ENCODE peak calls at places on chromosomes 6 and 20, in four cellular contexts. R is H1, S is GM12878, Y is K562. C is an unnamed sample.

GRCh38 chr20:48972816-48973215 is 51.3 kb downstream of the ARFGEF2 start:
- DNase-seq in R (no peak), Y (no peak), S (no peak), C (no peak)

GRCh38 chr6:50007821-50008220 is 14.0 kb downstream of the DEFB110 start:
- DNase-seq in R (no peak), Y (no peak), S (no peak), C (no peak)

GRCh38 chr6:129141499-129141898 is 258.6 kb downstream of the LAMA2 start:
- DNase-seq in Y (no peak), S (no peak), R (no peak), C (no peak)

GRCh38 chr20:54475334-54476287 is at the start of gene DOK5:
- DNase-seq in S (no peak), R (peak), Y (no peak), C (no peak)

GRCh38 chr6:2598867-2599266 is 151.9 kb downstream of the MYLK4 start:
- DNase-seq in Y (no peak), S (no peak), R (no peak), C (no peak)

GRCh38 chr6:160520043-160520904 is 143.8 kb downstream of the LPA start:
- DNase-seq in R (peak), S (no peak), Y (peak), C (peak)

GRCh38 chr6:46491789-46492547 is 719 bp upstream of the RCAN2 start:
- DNase-seq in Y (peak), R (peak), S (no peak), C (peak)

GRCh38 chr6:109347779-109348178 is 34.5 kb downstream of the CD164 start:
- DNase-seq in Y (no peak), S (no peak), R (no peak), C (peak)

GRCh38 chr20:25320035-25320800 is 70.4 kb downstream of the ABHD12 start:
- DNase-seq in R (no peak), Y (no peak), S (no peak), C (no peak)

GRCh38 chr6:112951829-112952228 is 604.7 kb downstream of the RFPL4B start:
- DNase-seq in S (no peak), R (no peak), Y (peak), C (no peak)

GRCh38 chr6:112957526-112957916 is 610.4 kb downstream of the RFPL4B start:
- DNase-seq in R (no peak), S (no peak), Y (peak), C (no peak)

DNA sequence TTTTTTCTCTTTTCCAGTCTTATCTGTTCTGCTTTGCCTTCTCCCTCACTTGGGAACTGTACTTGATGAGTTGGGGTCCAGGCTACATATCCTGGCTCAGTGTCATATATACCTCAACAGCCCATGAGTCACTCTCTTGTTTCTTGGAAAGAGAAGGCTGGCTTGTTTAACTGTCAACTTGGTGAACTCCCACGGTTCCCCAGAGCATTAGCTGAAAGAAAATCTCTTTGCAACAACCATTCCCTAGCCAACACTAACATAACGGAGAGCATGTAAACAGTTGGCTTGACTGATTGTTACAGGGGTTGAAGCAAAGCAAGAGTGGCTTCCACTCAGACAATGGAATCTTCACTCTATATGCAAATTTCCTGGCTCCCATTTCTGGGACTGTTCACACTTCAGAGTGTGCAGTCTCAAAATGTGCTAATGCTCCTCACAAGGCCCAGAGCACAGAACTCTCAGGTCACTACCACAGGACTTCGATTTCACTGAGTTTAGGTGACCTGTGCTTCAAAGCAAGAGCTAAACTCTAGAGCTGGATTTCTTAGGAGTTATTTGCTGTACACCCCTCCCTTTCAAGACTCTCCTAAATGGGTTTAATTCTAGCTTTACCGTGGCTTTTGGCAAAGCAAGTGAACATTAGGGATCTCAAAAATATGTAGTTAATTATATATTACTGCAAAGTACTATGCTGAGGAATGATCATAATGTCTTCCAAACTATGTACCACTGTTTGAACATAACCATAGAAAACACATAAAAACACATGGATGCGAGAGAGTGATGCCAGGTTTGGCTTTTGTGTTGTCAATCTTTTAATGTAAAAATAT is 609.8 kb downstream of the RFPL4B start:
- DNase-seq in Y (peak), S (no peak), R (no peak), C (no peak)
- TF ChIP-seq CBX5 in Y (no peak), S (no peak), R (no peak), C (no peak)

GRCh38 chr6:163460307-163460782 is 45.8 kb downstream of the QKI start:
- DNase-seq in Y (no peak), S (peak), R (no peak), C (no peak)
- TF ChIP-seq CBX5 in Y (no peak), S (no peak), R (no peak), C (no peak)

GRCh38 chr20:63968928-63969760 is 586 bp downstream of the ZNF512B start:
- DNase-seq in Y (peak), R (peak), S (no peak), C (peak)
- TF ChIP-seq CBX5 in Y (no peak), R (no peak), S (no peak), C (no peak)

DNA sequence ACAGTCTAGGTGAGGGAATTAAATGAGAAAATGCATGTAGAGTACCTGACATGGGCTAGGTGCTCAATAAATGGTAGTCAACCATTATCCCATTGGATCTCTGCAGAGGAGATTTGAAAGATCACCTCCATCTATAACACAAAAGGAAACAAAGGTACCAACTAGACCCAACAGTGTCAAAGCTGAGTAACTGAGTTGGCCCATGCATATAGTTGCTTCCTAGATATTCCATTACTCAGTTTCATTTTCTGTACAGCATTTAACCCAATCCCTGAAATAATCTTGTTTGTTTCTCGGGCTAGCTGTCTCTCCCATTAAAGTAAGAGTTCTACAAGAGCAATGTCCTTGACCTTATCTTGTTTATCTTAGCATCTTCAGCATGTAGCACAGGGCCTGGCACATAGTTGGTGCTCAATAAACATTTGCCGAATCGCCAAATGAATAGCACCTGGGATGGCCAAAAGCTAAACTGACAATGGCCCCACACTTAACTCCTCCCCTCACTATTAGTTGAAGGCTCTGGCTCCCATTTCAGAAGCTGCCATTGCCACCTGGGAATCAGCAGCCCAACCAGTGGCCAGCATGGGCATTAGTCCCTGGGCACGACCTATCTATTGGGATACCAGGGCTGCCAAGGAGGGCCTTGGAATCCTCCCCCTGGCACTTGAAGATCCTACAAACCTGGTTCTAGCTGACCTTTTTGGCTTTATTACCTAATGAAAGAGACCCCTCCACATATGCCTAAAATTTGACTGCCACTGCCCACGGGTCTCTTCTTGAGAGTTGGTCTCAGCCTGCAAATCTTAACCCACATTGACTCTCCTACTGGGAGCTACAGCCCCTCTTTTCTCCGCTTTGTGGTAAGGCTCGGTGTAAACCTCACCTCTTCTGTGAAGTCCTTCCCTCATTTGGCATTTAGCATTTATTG is 22.6 kb downstream of the BCL2L1 start:
- DNase-seq in S (no peak), R (no peak), Y (no peak), C (no peak)
- TF ChIP-seq CBX5 in S (no peak), R (no peak), Y (no peak), C (no peak)

DNA sequence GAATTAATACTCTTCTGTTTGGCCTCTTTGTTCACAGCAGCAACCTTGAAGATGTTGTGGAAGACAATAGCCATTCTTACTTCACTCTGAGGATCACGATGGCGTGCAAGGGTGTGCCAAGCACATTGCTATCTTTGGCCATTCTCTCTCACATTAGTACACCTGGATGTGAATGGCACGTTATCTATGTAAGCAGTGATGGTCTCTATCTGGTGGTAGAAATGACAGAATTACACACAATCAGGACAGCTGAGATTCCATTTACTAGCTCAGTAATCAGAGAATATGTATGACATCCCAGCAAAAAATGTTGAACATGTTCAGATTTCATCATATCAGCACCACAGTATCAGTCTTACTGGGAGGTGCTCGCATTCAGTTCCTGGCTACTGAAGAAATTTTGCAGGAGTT is 116.2 kb downstream of the LCA5 start:
- DNase-seq in Y (no peak), S (no peak), R (no peak), C (no peak)
- TF ChIP-seq CBX5 in Y (no peak), S (no peak), R (no peak), C (no peak)

DNA sequence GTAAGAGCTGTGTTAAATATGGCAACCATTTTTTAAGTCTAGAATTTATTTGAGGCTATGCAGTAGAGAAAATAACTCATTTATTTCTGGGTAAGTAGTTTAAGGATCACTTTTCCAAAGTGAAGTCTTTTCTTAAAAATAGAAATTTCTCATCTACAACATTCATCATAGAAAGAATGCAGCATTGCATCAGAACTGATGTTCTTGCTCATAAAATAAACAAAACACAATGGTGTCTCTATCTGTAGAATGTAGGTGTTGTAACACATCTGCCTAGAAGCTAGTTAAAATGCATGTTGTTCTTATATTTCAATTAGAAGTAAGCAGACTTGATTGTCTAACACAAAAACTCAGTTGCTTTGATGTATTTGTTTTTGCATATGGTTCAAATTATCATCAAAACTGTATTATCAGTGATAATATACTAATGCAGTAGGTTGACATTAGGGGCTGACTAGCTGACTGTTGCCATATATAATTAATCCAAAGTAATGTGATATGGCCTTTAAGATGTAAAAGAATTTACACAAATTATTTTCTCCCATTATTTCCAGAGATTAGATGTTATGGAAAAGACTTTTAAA is 654.8 kb upstream of the FLRT3 start:
- DNase-seq in Y (no peak), S (no peak), R (no peak), C (peak)
- TF ChIP-seq CBX5 in Y (no peak), S (no peak), R (no peak), C (no peak)

GRCh38 chr20:1897965-1898464 is 2.8 kb downstream of the SIRPA start:
- DNase-seq in S (peak), Y (no peak), R (no peak), C (no peak)
- TF ChIP-seq CBX5 in S (no peak), Y (no peak), R (no peak), C (no peak)